ENCODE peak calls at places on chromosomes 2 and 18, in seven cellular contexts. C is AML-193; Q is ureter; Y is HTR-8/SVneo; E is stimulated activated CD4-positive, alpha-beta T cell treated with anti-CD3 and anti-CD28 coated beads, Interleukin-4, amount 100 ng/mL, for 24 hours; N is HFFc6; G is ACHN. A is an unnamed sample.

GRCh38 chr18:6482198-6482977 is 67.7 kb upstream of the L3MBTL4 start:
- DNase-seq in C (peak; percentile 2), Q (peak; percentile 64), Y (peak; percentile 60), E (no peak), N (no peak), G (peak; percentile 60), A (no peak)

GRCh38 chr2:180647206-180647605 is 333.2 kb upstream of the UBE2E3 start:
- DNase-seq in C (no peak), Q (no peak), Y (no peak), E (no peak), N (no peak), G (no peak), A (no peak)

GRCh38 chr2:168583064-168583709 is 127.1 kb downstream of the CERS6 start:
- DNase-seq in C (no peak), Q (no peak), Y (no peak), E (no peak), N (no peak), G (peak; percentile 58), A (no peak)

GRCh38 chr2:160380000-160380570 is 113.5 kb downstream of the RBMS1 start:
- DNase-seq in C (no peak), Q (no peak), Y (no peak), E (no peak), N (no peak), G (no peak), A (no peak)

GRCh38 chr2:98463988-98464771 is 19.5 kb downstream of the INPP4A start:
- DNase-seq in C (peak; percentile 74), Q (no peak), Y (no peak), E (no peak), N (no peak), G (no peak), A (no peak)

GRCh38 chr2:144939590-144939989 is 419.7 kb upstream of the ZEB2 start:
- DNase-seq in C (no peak), Q (no peak), Y (no peak), E (no peak), N (no peak), G (no peak), A (no peak)

GRCh38 chr2:20382965-20383800 is 32.5 kb upstream of the PUM2 start:
- DNase-seq in C (no peak), Q (no peak), Y (peak; percentile 54), E (no peak), N (peak; percentile 83), G (no peak), A (no peak)

GRCh38 chr2:10390369-10390801 is 57.7 kb downstream of the ODC1 start:
- DNase-seq in C (peak; percentile 8), Q (no peak), Y (no peak), E (no peak), N (peak; percentile 57), G (no peak), A (no peak)

A was measured in cerebellar nuclear complex.